ENCODE peak calls at places on chromosomes 2 and 18, in four cellular contexts. T, P, G and R are unnamed samples.

GRCh38 chr18:78819926-78820834 is 159.4 kb upstream of the SALL3 start:
- DNase-seq in T (no peak), P (no peak), G (no peak), R (no peak)

GRCh38 chr2:205642562-205643350 is 39.5 kb upstream of the NRP2 start:
- DNase-seq in T (peak), P (no peak), G (no peak), R (no peak)

GRCh38 chr2:56185582-56186046 is 1.8 kb downstream of the CCDC85A start:
- DNase-seq in T (peak), P (no peak), G (no peak), R (peak)

GRCh38 chr2:23480991-23481797 is 96.2 kb downstream of the KLHL29 start:
- DNase-seq in T (no peak), P (peak), G (peak), R (peak)

GRCh38 chr2:816278-816677 is 134.4 kb upstream of the SNTG2 start:
- DNase-seq in T (no peak), P (no peak), G (no peak), R (no peak)

GRCh38 chr2:10405441-10405840 is 42.7 kb downstream of the ODC1 start:
- DNase-seq in T (peak), P (peak), G (peak), R (peak)

GRCh38 chr2:227326783-227327182 is 1.7 kb downstream of the MFF start:
- DNase-seq in T (no peak), P (no peak), G (no peak), R (no peak)

GRCh38 chr18:7902399-7902839 is 335.3 kb downstream of the PTPRM start:
- DNase-seq in T (no peak), P (no peak), G (peak), R (peak)

GRCh38 chr2:27021253-27021801 is 11.4 kb upstream of the TMEM214 start:
- DNase-seq in T (no peak), P (no peak), G (no peak), R (no peak)

GRCh38 chr2:30527859-30528258 is 80.8 kb downstream of the LCLAT1 start:
- DNase-seq in T (no peak), P (no peak), G (peak), R (no peak)

GRCh38 chr2:127122351-127123027 is 15.5 kb upstream of the BIN1 start:
- DNase-seq in T (no peak), P (no peak), G (no peak), R (no peak)

GRCh38 chr2:216553093-216553478 is 54.4 kb downstream of the RPL37A start:
- DNase-seq in T (no peak), P (no peak), G (peak), R (no peak)

GRCh38 chr2:6927186-6927585 is 10.0 kb downstream of the RNF144A start:
- DNase-seq in T (peak), P (no peak), G (no peak), R (no peak)

GRCh38 chr2:8684885-8685696 is 3.2 kb downstream of the ID2 start:
- DNase-seq in T (peak), P (no peak), G (peak), R (peak)

GRCh38 chr2:174485763-174486613 is 841 bp downstream of the GPR155 start:
- DNase-seq in T (peak), P (no peak), G (peak), R (no peak)

GRCh38 chr2:16391986-16392385 is 273.6 kb downstream of the CYRIA start:
- DNase-seq in T (no peak), P (no peak), G (no peak), R (no peak)

GRCh38 chr18:9998330-9998729 is 84.5 kb downstream of the VAPA start:
- DNase-seq in T (no peak), P (no peak), G (no peak), R (no peak)

GRCh38 chr2:38591152-38591551 is 11.6 kb downstream of the HNRNPLL start:
- DNase-seq in T (no peak), P (no peak), G (peak), R (no peak)

GRCh38 chr2:217555075-217555876 is 447.5 kb downstream of the TNS1 start:
- DNase-seq in T (peak), P (no peak), G (no peak), R (no peak)

GRCh38 chr2:240948086-240948485 is 42.0 kb downstream of the CROCC2 start:
- DNase-seq in T (no peak), P (no peak), G (no peak), R (no peak)

GRCh38 chr18:61993831-61994230 is 101.0 kb upstream of the RNF152 start:
- DNase-seq in T (no peak), P (no peak), G (no peak), R (no peak)

GRCh38 chr2:69241664-69242063 is 145.4 kb downstream of the GFPT1 start:
- DNase-seq in T (no peak), P (no peak), G (no peak), R (no peak)

GRCh38 chr18:11501352-11501751 is 108.0 kb upstream of the SLC35G4 start:
- DNase-seq in T (no peak), P (no peak), G (peak), R (no peak)

GRCh38 chr2:208320686-208321085 is 54.6 kb downstream of the PIKFYVE start:
- DNase-seq in T (peak), P (peak), G (no peak), R (no peak)

DNA sequence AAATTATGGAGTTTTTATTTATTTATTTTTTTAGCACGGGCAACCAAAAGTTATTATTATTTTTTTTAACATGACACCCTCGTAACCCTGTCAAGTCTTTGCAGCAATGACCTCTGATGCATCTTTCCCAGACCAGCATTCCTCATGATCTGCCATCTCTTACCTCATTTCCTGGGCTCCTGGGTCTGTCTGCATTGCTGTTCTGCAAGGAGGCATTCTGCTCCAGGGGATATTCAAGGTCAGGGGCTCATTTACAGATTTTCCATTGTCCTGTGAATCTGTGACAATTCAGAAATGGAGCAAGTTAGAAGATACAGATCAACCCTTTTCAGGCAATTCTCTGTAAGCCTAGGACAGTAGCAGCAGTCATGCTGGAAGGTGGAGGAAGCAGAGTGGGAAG is 43.0 kb downstream of the NGEF start:
- DNase-seq in T (no peak), P (no peak), G (no peak), R (no peak)
- TF ChIP-seq CTCF in T (no peak), P (no peak), G (no peak), R (no peak)

DNA sequence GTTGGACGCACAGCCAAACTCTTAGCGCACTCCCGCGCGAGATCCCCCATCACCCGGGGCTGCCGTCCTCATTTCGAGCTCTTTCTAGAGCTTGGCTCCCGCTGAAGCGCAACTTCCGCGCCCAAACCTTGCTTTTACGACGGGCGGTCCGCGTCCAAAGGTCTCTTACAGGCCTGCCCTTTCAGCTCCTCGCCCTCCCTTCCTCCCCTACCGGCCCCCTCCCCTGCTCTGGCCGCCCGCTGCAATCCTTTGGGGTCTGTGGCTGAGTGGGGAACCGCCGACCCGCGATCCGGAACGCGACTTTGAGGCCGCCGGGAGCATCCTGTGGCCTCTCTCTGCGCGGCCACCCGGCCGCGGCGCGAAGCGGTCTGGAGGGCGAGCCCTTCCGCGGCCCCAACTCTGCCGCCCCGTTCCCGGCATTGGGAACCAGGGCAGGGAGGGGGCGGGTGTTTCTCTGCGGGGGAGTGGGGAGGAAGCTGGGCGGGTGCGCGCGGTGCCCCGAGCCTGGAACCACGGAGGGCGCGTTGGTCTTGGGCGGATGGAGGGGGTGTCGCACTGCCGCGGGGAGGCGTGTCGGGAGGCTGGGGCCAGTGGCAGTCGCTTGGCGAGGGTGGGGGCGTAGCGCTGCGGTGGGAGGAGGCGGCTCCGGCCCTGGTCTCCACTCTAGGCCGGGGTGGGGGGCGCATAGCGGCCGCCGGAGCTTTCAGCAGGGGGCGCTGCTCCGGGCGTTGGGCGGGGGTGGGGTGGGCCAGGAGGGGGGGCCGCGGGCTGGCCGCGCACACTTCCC is at the start of gene GDF7:
- DNase-seq in T (no peak), P (no peak), G (no peak), R (no peak)
- TF ChIP-seq CTCF in T (no peak), P (no peak), G (peak), R (no peak)

GRCh38 chr2:11904029-11904428 is 157.6 kb downstream of the LPIN1 start:
- DNase-seq in T (no peak), P (no peak), G (no peak), R (no peak)
- TF ChIP-seq CTCF in T (no peak), P (no peak), G (no peak), R (no peak)

GRCh38 chr18:286515-287310 is 18.9 kb upstream of the THOC1 start:
- DNase-seq in T (no peak), P (no peak), G (peak), R (peak)
- TF ChIP-seq CTCF in T (peak), P (peak), G (peak), R (peak)

GRCh38 chr18:49332679-49333078 is 127.8 kb downstream of the DYM start:
- DNase-seq in T (no peak), P (no peak), G (no peak), R (no peak)

GRCh38 chr18:49339146-49339545 is 121.3 kb downstream of the DYM start:
- DNase-seq in T (no peak), P (no peak), G (no peak), R (no peak)

GRCh38 chr18:49340446-49340845 is 120.0 kb downstream of the DYM start:
- DNase-seq in T (no peak), P (peak), G (peak), R (no peak)

DNA sequence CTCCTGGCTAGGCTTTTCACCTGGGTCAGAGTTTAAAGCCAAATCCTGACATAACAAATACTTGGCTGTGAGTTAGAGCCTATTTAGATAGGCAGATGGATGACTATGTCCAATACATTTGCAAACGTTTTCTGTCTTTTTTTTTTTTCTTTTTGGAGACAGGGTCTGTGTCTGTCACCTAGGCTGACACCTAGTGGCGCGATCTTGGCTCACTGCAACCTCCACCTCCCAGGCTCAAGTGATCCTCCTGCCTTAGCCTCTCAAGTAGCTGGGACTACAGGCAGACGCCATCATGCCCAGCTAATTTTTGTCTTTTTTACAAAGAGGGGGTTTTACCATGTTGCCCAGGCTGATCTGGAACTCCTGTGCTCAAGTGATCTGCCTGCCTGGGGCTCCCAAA is 124.8 kb downstream of the DYM start:
- DNase-seq in T (no peak), P (no peak), G (no peak), R (no peak)
- TF ChIP-seq CTCF in T (no peak), P (no peak), G (no peak), R (no peak)

DNA sequence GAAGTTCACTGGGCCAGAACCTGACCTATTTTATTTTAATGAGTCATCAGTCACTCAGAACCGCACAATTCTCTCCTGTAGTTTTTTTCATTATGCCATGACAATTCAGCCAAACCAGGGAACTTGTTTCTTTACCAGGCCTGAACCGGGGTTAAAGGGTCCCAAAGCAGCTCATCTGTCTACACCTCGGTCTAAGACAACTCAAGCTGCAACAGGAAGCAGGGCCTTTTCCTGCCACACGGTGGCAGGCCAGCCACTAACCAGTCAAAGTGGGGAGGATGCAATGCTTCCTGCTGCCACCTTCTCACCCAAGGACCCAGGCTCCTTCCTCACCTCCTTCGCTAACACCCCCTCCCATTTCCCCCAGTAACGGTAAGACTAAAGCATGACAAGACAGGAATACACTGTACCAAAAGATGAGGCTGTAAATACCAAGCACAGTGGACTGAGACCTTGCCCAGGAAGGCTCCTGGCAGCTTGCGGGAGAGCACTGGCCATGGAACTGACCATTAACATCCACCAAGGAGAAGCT is 56.7 kb upstream of the ACKR3 start:
- DNase-seq in T (peak), P (no peak), G (peak), R (peak)
- TF ChIP-seq CTCF in T (peak), P (peak), G (peak), R (peak)